ENCODE peak calls at places on chromosomes 1 and 21, in four cellular contexts. R, N, I and Y are unnamed samples. For H3K27me3, the result is how much of the 10 kb centered on the place peaks cover.

GRCh38 chr1:119841306-119841705 is 30.0 kb upstream of the REG4 start:
- DNase-seq in I (no peak), N (no peak), R (no peak), Y (peak)

GRCh38 chr1:208510192-208510952 is 266.2 kb upstream of the PLXNA2 start:
- DNase-seq in I (peak), R (no peak), N (no peak), Y (peak)

GRCh38 chr1:209595599-209595998 is 12.1 kb downstream of the CAMK1G start:
- DNase-seq in I (no peak), N (no peak), R (no peak), Y (no peak)

GRCh38 chr1:32786856-32787255 is 30.3 kb downstream of the YARS1 start:
- DNase-seq in R (no peak), I (peak), N (no peak), Y (no peak)

GRCh38 chr1:68506386-68506785 is 9.5 kb upstream of the DEPDC1 start:
- DNase-seq in R (no peak), N (no peak), I (peak), Y (no peak)

GRCh38 chr1:119544165-119544762 is 37.3 kb downstream of the HSD3B1 start:
- DNase-seq in N (no peak), R (no peak), I (peak), Y (no peak)

GRCh38 chr1:212918751-212919150 is 31.6 kb upstream of the VASH2 start:
- DNase-seq in I (no peak), N (no peak), R (no peak), Y (no peak)

GRCh38 chr1:217953922-217954321 is 322.8 kb downstream of the SPATA17 start:
- DNase-seq in R (no peak), I (peak), N (no peak), Y (no peak)

GRCh38 chr1:22611530-22611947 is 24.9 kb upstream of the C1QA start:
- DNase-seq in I (peak), R (peak), N (peak), Y (no peak)

GRCh38 chr1:76585980-76586674 is 281.2 kb upstream of the ST6GALNAC5 start:
- DNase-seq in R (no peak), N (no peak), I (no peak), Y (no peak)

GRCh38 chr1:23188434-23188884 is 19.8 kb upstream of the LUZP1 start:
- DNase-seq in I (peak), N (no peak), R (no peak), Y (no peak)

GRCh38 chr1:221053889-221054288 is 174.6 kb downstream of the HLX start:
- DNase-seq in R (no peak), N (no peak), I (peak), Y (no peak)

GRCh38 chr1:12053752-12054548 is 9.2 kb upstream of the TNFRSF8 start:
- DNase-seq in I (no peak), N (no peak), R (no peak), Y (no peak)

GRCh38 chr1:87329051-87329755 is 523 bp downstream of the LMO4 start:
- DNase-seq in R (no peak), N (peak), I (peak), Y (peak)

GRCh38 chr21:44940116-44940631 is 345 bp downstream of the SLX9 start:
- DNase-seq in R (no peak), N (peak), I (no peak), Y (no peak)

GRCh38 chr1:46442317-46443161 is 47.1 kb upstream of the DMBX1 start:
- DNase-seq in R (peak), I (peak), N (peak), Y (peak)

GRCh38 chr1:45623972-45624371 is at the start of gene CCDC17:
- DNase-seq in I (no peak), R (no peak), N (no peak), Y (no peak)

DNA sequence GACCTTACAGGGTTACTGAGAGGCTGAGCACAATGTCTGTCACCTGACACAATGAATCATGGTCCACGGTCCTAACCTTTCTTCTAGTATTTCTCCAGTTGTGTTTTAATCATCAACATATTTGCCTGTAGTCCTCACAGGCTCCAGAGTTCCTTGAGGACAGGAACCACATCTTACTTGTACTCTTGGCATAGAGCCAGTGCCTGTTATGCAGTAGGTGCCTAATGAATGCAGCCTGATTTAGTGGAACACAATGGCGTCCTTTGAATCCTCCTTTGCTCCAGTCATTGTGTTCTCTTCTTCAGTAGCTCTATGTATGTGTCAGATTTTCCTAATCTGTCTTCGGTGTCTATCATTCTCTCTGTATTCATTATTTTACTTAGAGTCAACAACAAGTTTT is 667.4 kb downstream of the PTPRU start:
- DNase-seq in I (no peak), N (no peak), R (no peak), Y (no peak)
- H3K27me3 ChIP-seq in I (half or more), N (under half), R (under half), Y (under half)

GRCh38 chr1:31549807-31550620 is 26.3 kb upstream of the TINAGL1 start:
- DNase-seq in I (peak), R (no peak), N (peak), Y (no peak)
- H3K27ac ChIP-seq in I (peak), R (no peak), N (no peak), Y (no peak)

GRCh38 chr1:164565356-164565755 is 6.4 kb downstream of the PBX1 start:
- DNase-seq in N (no peak), R (no peak), I (no peak), Y (no peak)

GRCh38 chr1:164561007-164561406 is 2.0 kb downstream of the PBX1 start:
- DNase-seq in I (peak), N (no peak), R (no peak), Y (no peak)

GRCh38 chr1:164561461-164561860 is 2.5 kb downstream of the PBX1 start:
- DNase-seq in R (no peak), N (no peak), I (peak), Y (no peak)

GRCh38 chr1:164562947-164563346 is 4.0 kb downstream of the PBX1 start:
- DNase-seq in N (no peak), R (no peak), I (no peak), Y (no peak)

DNA sequence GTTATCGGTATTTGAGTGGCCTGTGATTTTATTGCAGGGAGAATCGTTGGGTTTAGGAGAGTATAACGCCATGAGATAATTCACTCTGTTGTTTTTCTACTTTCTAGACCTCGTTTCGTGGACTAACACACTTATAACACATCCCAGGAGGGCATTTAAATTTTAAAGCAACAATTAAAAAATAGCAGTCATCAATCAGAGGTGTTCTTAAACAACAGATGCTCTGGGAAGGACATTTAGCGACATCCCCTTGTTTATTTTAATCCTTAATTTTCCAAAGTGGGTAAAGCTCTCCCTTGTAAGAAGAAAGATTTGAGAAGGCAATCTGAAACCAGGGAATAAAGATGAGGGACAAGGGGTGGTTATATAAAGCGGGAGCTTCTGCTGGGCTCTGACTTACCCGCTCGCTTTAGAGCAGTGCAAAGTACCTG is 4.9 kb downstream of the PBX1 start:
- DNase-seq in N (no peak), I (no peak), R (no peak), Y (no peak)
- H3K27me3 ChIP-seq in N (under half), I (under half), R (under half), Y (under half)

GRCh38 chr1:114530224-114530623 is 19.2 kb upstream of the TRIM33 start:
- DNase-seq in I (no peak), N (no peak), R (no peak), Y (no peak)
- H3K27ac ChIP-seq in I (no peak), N (no peak), R (no peak), Y (no peak)

DNA sequence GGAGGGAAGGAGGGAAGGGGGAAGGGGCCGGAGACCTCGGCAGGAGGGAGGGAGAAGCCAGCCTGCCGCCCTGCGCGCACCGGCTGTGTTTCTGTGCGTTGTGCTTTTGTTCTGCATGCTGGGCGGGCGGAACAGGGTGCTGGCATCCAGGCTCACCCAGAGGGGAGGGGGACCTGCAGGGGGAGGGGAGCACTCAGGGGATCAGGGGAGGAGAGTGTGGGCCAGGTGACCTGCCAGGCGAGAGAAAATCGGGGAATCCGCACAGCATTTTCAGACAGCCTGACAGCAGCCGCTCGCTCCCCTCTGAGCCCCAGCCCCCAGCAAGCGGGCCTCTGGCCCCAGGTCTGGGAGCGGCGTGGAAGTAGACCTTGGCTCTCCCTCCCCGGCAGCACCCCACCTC is 54.7 kb downstream of the RIPK4 start:
- DNase-seq in I (no peak), N (no peak), R (no peak), Y (no peak)
- H3K27me3 ChIP-seq in I (under half), N (half or more), R (half or more), Y (under half)

GRCh38 chr1:190436615-190437014 is 41.0 kb downstream of the BRINP3 start:
- DNase-seq in R (peak), N (no peak), I (peak), Y (no peak)
- H3K27ac ChIP-seq in R (no peak), N (no peak), I (no peak), Y (no peak)

GRCh38 chr1:158118713-158119402 is 61.8 kb upstream of the CD1D start:
- DNase-seq in I (no peak), R (no peak), N (no peak), Y (no peak)
- H3K27me3 ChIP-seq in I (half or more), R (under half), N (under half), Y (under half)

DNA sequence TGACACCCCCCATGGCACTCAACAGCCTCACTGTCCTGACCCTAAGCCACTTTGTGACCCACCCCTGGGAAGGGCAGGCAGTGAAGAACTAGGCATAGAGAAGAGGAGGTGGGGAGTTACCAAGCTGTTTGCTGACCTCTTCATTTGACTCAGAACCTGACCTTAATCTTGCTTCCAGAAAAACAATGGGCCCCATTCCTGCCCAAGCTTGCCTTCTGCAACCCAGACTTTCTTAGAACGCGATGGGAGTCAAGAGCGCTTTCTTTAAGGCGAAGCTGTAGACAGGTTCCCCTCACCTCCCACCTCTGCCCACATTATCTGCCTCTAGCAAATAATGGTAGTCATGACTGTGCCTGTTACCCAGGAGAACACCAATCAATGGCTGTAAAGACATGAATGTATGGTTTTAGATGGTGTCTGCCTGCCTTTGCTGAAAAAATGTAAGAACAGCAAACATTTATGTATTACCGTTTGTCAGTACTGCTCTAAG is 8.2 kb upstream of the CBR3 start:
- DNase-seq in R (no peak), N (no peak), I (no peak), Y (no peak)
- H3K27ac ChIP-seq in R (no peak), N (no peak), I (peak), Y (peak)

DNA sequence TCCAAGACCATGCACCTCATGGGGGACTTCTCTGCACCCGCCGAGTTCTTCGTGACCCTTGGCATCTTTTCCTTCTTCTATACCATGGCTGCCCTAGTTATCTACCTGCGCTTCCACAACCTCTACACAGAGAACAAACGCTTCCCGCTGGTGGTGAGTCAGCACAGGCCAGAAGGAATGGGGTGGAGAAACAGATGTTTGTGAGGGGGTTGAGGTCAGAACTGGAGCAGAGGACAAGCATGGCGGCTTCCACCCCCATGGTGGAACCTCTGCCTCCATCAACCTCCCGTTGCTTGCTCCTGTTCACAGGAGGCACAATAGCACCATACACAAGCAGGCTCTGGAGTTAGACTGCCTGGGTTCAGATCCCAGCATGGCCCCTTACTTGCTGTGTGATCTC is 6.9 kb upstream of the ATXN7L2 start:
- DNase-seq in N (no peak), I (no peak), R (no peak), Y (no peak)
- H3K27me3 ChIP-seq in N (under half), I (half or more), R (half or more), Y (under half)

GRCh38 chr21:35198004-35198403 is 148.9 kb upstream of the RUNX1 start:
- DNase-seq in N (no peak), R (peak), I (peak), Y (no peak)
- H3K27ac ChIP-seq in N (peak), R (peak), I (peak), Y (no peak)